ENCODE peak calls at places on chromosome 15, in six cellular contexts. H is H1, G is GM12878, W is HepG2, M is SK-N-SH, O is K562. Y is an unnamed sample.

GRCh38 chr15:37081985-37082384 is 18.4 kb downstream of the MEIS2 start:
- DNase-seq in W (no peak), H (no peak), O (no peak), M (no peak), G (no peak), Y (no peak)

GRCh38 chr15:62046064-62046779 is 14.0 kb downstream of the VPS13C start:
- DNase-seq in W (no peak), M (no peak), H (no peak), G (no peak), O (no peak), Y (no peak)

GRCh38 chr15:39273805-39274411 is 307.0 kb upstream of the THBS1 start:
- DNase-seq in G (no peak), W (peak; percentile 100), M (no peak), H (no peak), O (no peak), Y (peak; percentile 44)

GRCh38 chr15:25056484-25057429 is 102.0 kb downstream of the SNRPN start:
- DNase-seq in G (no peak), W (no peak), M (no peak), H (peak; percentile 63), O (peak; percentile 54), Y (no peak)

GRCh38 chr15:27676647-27677046 is 422.5 kb downstream of the OCA2 start:
- DNase-seq in H (peak; percentile 29), M (no peak), O (no peak), W (no peak), G (no peak), Y (no peak)

GRCh38 chr15:50304856-50305255 is 39.3 kb upstream of the HDC start:
- DNase-seq in G (no peak), W (no peak), O (no peak), H (no peak), M (no peak), Y (no peak)

GRCh38 chr15:22845289-22845900 is 6.9 kb downstream of the NIPA2 start:
- DNase-seq in H (no peak), G (no peak), W (peak; percentile 13), O (no peak), M (no peak), Y (peak; percentile 52)

GRCh38 chr15:89654847-89655805 is at the start of gene KIF7:
- DNase-seq in M (peak; percentile 98), G (no peak), O (peak; percentile 87), H (peak; percentile 87), W (peak; percentile 32), Y (peak; percentile 47)

GRCh38 chr15:75920079-75920478 is 16.4 kb downstream of the FBXO22 start:
- DNase-seq in W (peak; percentile 13), G (no peak), O (no peak), H (no peak), M (no peak), Y (peak; percentile 23)

GRCh38 chr15:33565099-33565498 is 254.3 kb downstream of the RYR3 start:
- DNase-seq in O (no peak), G (no peak), M (no peak), H (no peak), W (no peak), Y (peak; percentile 44)

GRCh38 chr15:90530250-90531051 is 728 bp downstream of the CRTC3 start:
- DNase-seq in G (no peak), M (peak; percentile 86), H (peak; percentile 74), W (no peak), O (peak; percentile 80), Y (peak; percentile 24)

GRCh38 chr15:25892126-25892525 is 29.0 kb upstream of the ATP10A start:
- DNase-seq in O (no peak), W (no peak), M (no peak), G (no peak), H (no peak), Y (peak; percentile 31)

GRCh38 chr15:73375755-73376305 is 7.1 kb upstream of the HCN4 start:
- DNase-seq in M (peak; percentile 71), O (no peak), W (no peak), H (no peak), G (no peak), Y (no peak)

GRCh38 chr15:78766041-78766440 is 45.2 kb downstream of the ADAMTS7 start:
- DNase-seq in G (no peak), O (no peak), H (no peak), M (no peak), W (no peak), Y (no peak)

GRCh38 chr15:26051771-26052685 is 188.9 kb upstream of the ATP10A start:
- DNase-seq in H (no peak), M (no peak), O (no peak), G (no peak), W (no peak), Y (no peak)

GRCh38 chr15:83372434-83372873 is 74.7 kb upstream of the SH3GL3 start:
- DNase-seq in M (no peak), O (no peak), W (no peak), H (no peak), G (no peak), Y (no peak)

GRCh38 chr15:86040360-86041095 is 39.1 kb upstream of the AGBL1 start:
- DNase-seq in M (no peak), O (no peak), W (no peak), H (peak; percentile 54), G (no peak), Y (no peak)

GRCh38 chr15:52143862-52144261 is 31.3 kb upstream of the BCL2L10 start:
- DNase-seq in M (no peak), G (no peak), O (peak; percentile 20), W (peak; percentile 63), H (no peak), Y (peak; percentile 81)

GRCh38 chr15:93034512-93034911 is 54.5 kb downstream of the RGMA start:
- DNase-seq in M (peak; percentile 7), W (no peak), G (no peak), H (no peak), O (no peak), Y (no peak)

GRCh38 chr15:70023064-70023768 is 74.5 kb downstream of the TLE3 start:
- DNase-seq in M (no peak), G (peak; percentile 74), H (no peak), O (no peak), W (no peak), Y (peak; percentile 75)

GRCh38 chr15:98177950-98178848 is 217.7 kb downstream of the ARRDC4 start:
- DNase-seq in O (peak; percentile 44), W (peak; percentile 56), G (no peak), M (peak; percentile 50), H (peak; percentile 59), Y (peak; percentile 29)

GRCh38 chr15:71468715-71469114 is 341.6 kb upstream of the NR2E3 start:
- DNase-seq in G (no peak), W (no peak), H (no peak), O (no peak), M (no peak), Y (no peak)

GRCh38 chr15:101386967-101387366 is 91.9 kb upstream of the SNRPA1 start:
- DNase-seq in M (no peak), G (no peak), W (no peak), O (no peak), H (no peak), Y (no peak)

GRCh38 chr15:48507416-48508065 is 138.0 kb downstream of the FBN1 start:
- DNase-seq in W (peak; percentile 43), M (peak; percentile 42), G (peak; percentile 8), H (no peak), O (peak; percentile 22), Y (peak; percentile 60)

GRCh38 chr15:38460543-38460942 is 6.6 kb downstream of the FAM98B start:
- DNase-seq in O (no peak), H (no peak), G (no peak), W (no peak), M (no peak), Y (no peak)

DNA sequence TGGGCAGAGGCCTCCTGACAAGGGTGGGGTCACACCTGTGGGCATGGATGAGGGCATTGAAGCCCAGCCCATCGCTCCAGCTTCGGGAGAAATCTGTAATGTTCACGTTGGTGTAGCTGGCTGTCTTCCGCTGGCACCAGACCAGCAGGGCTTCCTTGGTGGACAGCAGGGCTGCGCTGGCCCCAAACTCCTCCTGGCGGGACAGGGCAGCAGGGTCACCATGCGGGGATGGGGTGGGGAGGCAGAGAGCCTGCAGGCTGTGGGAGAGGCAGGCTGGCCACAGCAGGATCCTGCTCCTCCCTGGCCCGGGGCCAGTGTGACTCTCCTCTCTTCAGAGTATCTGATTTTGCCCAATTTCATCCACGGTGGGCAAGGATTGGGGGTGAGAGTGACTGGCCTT is 6.0 kb downstream of the SPTBN5 start:
- DNase-seq in O (no peak), W (no peak), H (no peak), M (no peak), G (no peak), Y (no peak)
- TF ChIP-seq USF2 in O (no peak), W (no peak), H (no peak), M (no peak), G (no peak), Y (no peak)

GRCh38 chr15:43105778-43106485 is at the start of gene UBR1:
- DNase-seq in W (peak; percentile 82), O (peak; percentile 89), M (peak; percentile 87), H (peak; percentile 85), G (peak; percentile 69), Y (peak; percentile 92)
- H3K9ac ChIP-seq in W (peak within 1 kb of the TSS; percentile 82), O (peak within 1 kb of the TSS; percentile 90), M (peak within 1 kb of the TSS; percentile 79), H (peak within 1 kb of the TSS; percentile 84), G (peak within 1 kb of the TSS; percentile 89), Y (peak within 1 kb of the TSS; percentile 80)

GRCh38 chr15:63292241-63292640 is 14.8 kb downstream of the APH1B start:
- DNase-seq in M (no peak), G (no peak), O (no peak), H (no peak), W (no peak), Y (no peak)
- TF ChIP-seq USF2 in M (no peak), G (no peak), O (no peak), H (no peak), W (no peak), Y (no peak)

DNA sequence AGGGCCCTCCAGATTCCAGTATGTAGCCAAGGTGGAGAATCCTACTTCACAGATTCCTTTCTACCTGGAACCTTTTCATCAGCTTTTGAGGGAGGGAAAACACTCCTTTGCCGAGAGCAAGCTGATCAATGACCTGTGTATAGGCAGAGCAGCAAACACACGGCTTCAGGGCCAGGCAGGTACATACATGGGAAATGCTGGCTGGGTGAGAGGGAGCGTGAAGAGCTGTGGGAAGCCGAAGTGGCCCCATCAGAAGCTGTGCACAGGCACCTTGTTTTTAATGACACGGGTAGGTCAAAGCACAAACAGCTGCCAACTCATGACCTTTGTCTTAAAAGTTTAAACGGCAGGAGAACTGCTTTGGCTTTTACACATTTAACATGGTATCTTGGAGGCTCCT is 25.3 kb downstream of the STARD5 start:
- DNase-seq in G (no peak), H (no peak), W (no peak), M (no peak), O (no peak), Y (no peak)
- H3K9ac ChIP-seq in G (peak overlapping the region; percentile 79), H (no peak overlapping the region), W (no peak overlapping the region), M (no peak overlapping the region), O (no peak overlapping the region), Y (no peak overlapping the region)

GRCh38 chr15:45646220-45646619 is 11.4 kb downstream of the SQOR start:
- DNase-seq in H (no peak), O (no peak), G (no peak), W (no peak), M (no peak), Y (peak; percentile 79)
- TF ChIP-seq USF2 in H (no peak), O (no peak), G (no peak), W (no peak), M (no peak), Y (no peak)

GRCh38 chr15:31353931-31354330 is 27.3 kb downstream of the KLF13 start:
- DNase-seq in M (peak; percentile 72), O (no peak), H (no peak), G (no peak), W (no peak), Y (no peak)
- H3K9ac ChIP-seq in M (peak overlapping the region; percentile 51), O (no peak overlapping the region), H (no peak overlapping the region), G (peak overlapping the region; percentile 67), W (no peak overlapping the region), Y (peak overlapping the region; percentile 19)

Y was measured in IMR-90.